ENCODE peak calls at places on chromosomes 13 and 19, in four cellular contexts. M is HepG2, I is K562, C is GM12878. W is an unnamed sample.

GRCh38 chr19:47723573-47723923 is 10.3 kb downstream of the EHD2 start:
- DNase-seq in C (no peak), M (peak; percentile 63), I (peak; percentile 72), W (no peak)

GRCh38 chr19:58336820-58337219 is 10.0 kb downstream of the ZSCAN22 start:
- DNase-seq in I (no peak), C (no peak), M (no peak), W (no peak)

GRCh38 chr19:3398114-3398899 is 31.9 kb downstream of the NFIC start:
- DNase-seq in C (no peak), I (no peak), M (peak; percentile 77), W (no peak)

GRCh38 chr19:13420780-13421179 is 85.5 kb downstream of the CACNA1A start:
- DNase-seq in I (peak; percentile 25), M (no peak), C (no peak), W (no peak)

GRCh38 chr13:75635621-75636338 is at the start of gene LMO7:
- DNase-seq in I (peak; percentile 15), C (no peak), M (peak; percentile 48), W (peak; percentile 89)

GRCh38 chr13:80408270-80408669 is 67.3 kb upstream of the SPRY2 start:
- DNase-seq in C (no peak), I (peak; percentile 34), M (no peak), W (no peak)

GRCh38 chr19:15488489-15489226 is 9.4 kb upstream of the PGLYRP2 start:
- DNase-seq in C (no peak), I (no peak), M (no peak), W (no peak)

GRCh38 chr19:480016-480855 is 16.1 kb upstream of the MADCAM1 start:
- DNase-seq in M (peak; percentile 63), C (no peak), I (peak; percentile 79), W (peak; percentile 82)

GRCh38 chr13:99470027-99470426 is 31.2 kb upstream of the TM9SF2 start:
- DNase-seq in C (no peak), I (no peak), M (no peak), W (no peak)

GRCh38 chr19:46361915-46362314 is 15.0 kb downstream of the PPP5C start:
- DNase-seq in I (no peak), M (no peak), C (no peak), W (no peak)

GRCh38 chr19:19445911-19446361 is 40.5 kb downstream of the GATAD2A start:
- DNase-seq in C (no peak), I (no peak), M (no peak), W (no peak)

GRCh38 chr13:29923554-29924481 is 73.4 kb upstream of the UBL3 start:
- DNase-seq in C (no peak), M (peak; percentile 99), I (peak; percentile 61), W (peak; percentile 81)

GRCh38 chr13:102847272-102848234 is 1.7 kb downstream of the ERCC5 start:
- DNase-seq in M (no peak), C (no peak), I (peak; percentile 39), W (no peak)

GRCh38 chr13:40319699-40320586 is 346.5 kb downstream of the FOXO1 start:
- DNase-seq in C (no peak), I (no peak), M (no peak), W (no peak)
- TF ChIP-seq FOXM1 in C (no peak), I (no peak), M (no peak), W (no peak)

DNA sequence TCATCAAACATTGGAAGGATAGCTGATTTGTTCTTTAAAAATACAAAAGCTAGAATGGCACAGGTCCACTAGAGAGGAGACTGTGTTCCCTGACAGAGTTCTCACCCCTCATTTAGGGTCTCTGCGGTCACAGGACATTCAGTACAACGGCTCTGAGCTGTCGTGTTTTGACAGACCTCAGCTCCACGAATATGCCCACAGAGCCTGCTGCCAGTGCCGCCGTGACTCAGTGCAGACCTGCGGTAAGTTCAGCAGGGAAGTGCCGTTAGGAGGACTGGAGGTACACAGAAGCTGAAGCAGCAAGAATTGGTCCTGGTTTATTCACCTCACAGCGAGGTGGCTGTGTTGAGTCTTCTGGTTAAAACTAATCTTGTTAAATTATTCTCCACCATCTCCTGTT is 90.0 kb downstream of the TNFRSF19 start:
- DNase-seq in C (no peak), I (no peak), M (no peak), W (no peak)
- TF ChIP-seq FOXK2 in C (no peak), I (no peak), M (no peak), W (no peak)

DNA sequence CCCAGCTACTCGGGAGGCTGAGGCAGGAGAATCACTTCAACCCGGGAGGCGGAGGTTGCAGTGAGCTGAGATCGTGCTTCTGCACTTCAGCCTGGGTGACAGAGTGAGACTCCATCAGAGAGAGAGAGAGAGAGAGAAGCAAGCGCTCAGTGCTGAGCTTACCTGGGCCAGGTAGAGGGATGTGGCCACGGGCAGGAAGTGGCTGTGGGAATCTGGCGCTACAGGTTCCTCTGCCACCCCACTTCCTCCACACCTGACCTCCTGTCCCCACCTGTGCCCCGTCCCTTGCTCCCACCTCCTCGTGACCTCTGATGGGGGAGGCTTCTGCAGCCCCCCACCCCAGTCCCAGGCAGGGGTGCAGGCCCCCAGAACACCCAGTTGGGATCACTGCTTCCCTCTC is 1.0 kb upstream of the NCCRP1 start:
- DNase-seq in I (no peak), C (no peak), M (no peak), W (no peak)
- TF ChIP-seq FOXM1 in I (no peak), C (no peak), M (no peak), W (no peak)

DNA sequence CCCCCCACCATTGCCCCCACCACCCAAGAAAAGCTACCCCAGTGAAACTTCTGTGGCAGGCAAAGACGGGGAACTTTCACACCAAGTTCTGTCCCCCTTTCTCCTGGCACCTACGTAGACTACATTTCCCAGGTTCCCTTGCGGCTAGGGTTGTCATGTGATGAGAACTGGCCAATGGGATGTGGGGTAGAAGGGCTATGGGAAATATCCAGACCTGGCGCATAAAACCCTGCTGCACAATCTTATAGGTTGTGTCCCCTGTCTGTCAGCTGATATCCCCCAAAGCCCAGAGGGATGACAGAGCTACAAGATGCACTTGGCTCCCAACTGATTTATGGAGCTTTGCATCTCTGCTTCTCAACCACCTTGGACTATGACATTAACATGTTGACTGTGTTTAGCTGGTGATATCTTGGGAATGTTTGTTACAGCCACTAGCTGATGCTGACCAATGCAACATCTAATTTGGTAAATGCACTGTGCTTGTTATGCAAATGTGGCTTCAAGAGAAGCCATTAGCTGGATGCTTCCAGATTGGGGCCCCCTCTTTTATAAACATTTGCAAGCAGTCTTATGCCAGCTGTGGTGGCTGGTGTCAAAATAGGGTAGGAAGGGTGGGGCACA is 6.1 kb downstream of the SH2D3A start:
- DNase-seq in M (peak; percentile 28), C (no peak), I (peak; percentile 63), W (peak; percentile 55)
- TF ChIP-seq FOXK2 in M (no peak), C (no peak), I (no peak), W (no peak)

GRCh38 chr19:2232286-2233151 is 3.6 kb downstream of the PLEKHJ1 start:
- DNase-seq in M (no peak), I (no peak), C (no peak), W (no peak)

GRCh38 chr19:2229103-2230028 is 6.8 kb downstream of the PLEKHJ1 start:
- DNase-seq in I (no peak), C (no peak), M (no peak), W (no peak)

GRCh38 chr19:2231621-2232221 is 4.4 kb downstream of the PLEKHJ1 start:
- DNase-seq in C (no peak), M (no peak), I (no peak), W (no peak)

GRCh38 chr19:2230029-2230531 is 6.0 kb downstream of the PLEKHJ1 start:
- DNase-seq in C (no peak), I (no peak), M (no peak), W (no peak)

DNA sequence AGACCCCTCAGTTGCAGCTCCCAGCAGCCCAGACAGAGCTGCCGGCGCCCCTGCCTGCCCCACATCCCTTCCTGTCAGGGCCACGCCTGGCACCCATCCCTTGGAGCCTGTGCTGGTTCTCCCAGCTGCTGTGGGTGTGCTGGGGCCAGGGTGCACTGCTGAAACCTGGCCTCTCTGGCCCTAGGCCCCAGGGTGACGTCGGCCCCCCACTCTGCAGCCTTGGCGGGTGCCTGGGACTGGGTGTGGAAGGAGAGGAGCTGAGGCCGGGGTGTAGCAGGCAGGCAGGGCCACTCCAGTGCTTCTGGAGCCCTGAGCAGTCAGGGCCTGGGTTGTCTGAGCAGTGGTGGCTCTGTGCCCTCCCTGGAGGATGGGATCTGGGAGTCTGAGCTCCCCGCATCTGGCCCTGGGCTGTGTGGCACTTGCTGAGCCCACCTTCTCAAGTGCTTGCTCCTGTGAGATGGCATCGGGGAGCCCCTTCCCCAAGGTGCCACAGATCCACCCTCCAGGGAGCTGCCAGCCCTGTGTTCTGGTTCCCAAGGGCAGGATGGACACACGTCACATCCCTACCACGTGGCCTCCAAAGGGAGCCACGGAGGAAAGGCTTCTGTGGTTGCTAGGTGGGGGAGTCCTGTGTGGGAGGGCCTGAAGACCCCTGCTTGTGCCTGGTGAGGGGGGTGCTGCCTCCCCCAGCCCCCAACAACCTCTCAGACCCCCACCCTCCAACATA is 5.2 kb downstream of the PLEKHJ1 start:
- DNase-seq in C (no peak), I (no peak), M (no peak), W (no peak)
- TF ChIP-seq FOXM1 in C (no peak), I (no peak), M (no peak), W (no peak)